ENCODE peak calls at places on chromosomes 2 and 18, in seven cellular contexts. I, H, O, R, K, Q and B are unnamed samples.

GRCh38 chr2:239087041-239087710 is 239.3 kb downstream of the TWIST2 start:
- DNase-seq in I (no peak), H (peak; percentile 7), O (no peak), R (no peak), K (no peak), Q (no peak), B (no peak)

GRCh38 chr2:150485114-150485870 is 2.2 kb downstream of the RND3 start:
- DNase-seq in I (peak; percentile 79), H (peak; percentile 84), O (peak; percentile 56), R (peak; percentile 83), K (peak; percentile 64), Q (peak; percentile 78), B (peak; percentile 74)

GRCh38 chr2:46032996-46033395 is 264.2 kb upstream of the EPAS1 start:
- DNase-seq in I (no peak), H (no peak), O (no peak), R (no peak), K (no peak), Q (no peak), B (peak; percentile 27)

GRCh38 chr2:66240284-66240683 is 194.6 kb upstream of the MEIS1 start:
- DNase-seq in I (peak; percentile 13), H (peak; percentile 1), O (peak; percentile 22), R (no peak), K (no peak), Q (no peak), B (no peak)

GRCh38 chr2:64836566-64836965 is 152.6 kb upstream of the SLC1A4 start:
- DNase-seq in I (no peak), H (no peak), O (no peak), R (no peak), K (no peak), Q (no peak), B (no peak)

GRCh38 chr18:68796936-68797690 is 767 bp upstream of the CCDC102B start:
- DNase-seq in I (peak; percentile 93), H (peak; percentile 66), O (no peak), R (peak; percentile 25), K (no peak), Q (no peak), B (peak; percentile 54)

GRCh38 chr2:27735263-27735904 is 36.1 kb upstream of the MRPL33 start:
- DNase-seq in I (peak; percentile 51), H (peak; percentile 84), O (peak; percentile 45), R (peak; percentile 88), K (peak; percentile 54), Q (no peak), B (peak; percentile 83)

GRCh38 chr2:63301481-63301880 is 250.9 kb downstream of the OTX1 start:
- DNase-seq in I (peak; percentile 1), H (no peak), O (no peak), R (no peak), K (no peak), Q (no peak), B (no peak)

GRCh38 chr18:76426738-76427305 is 68.2 kb downstream of the ZNF516 start:
- DNase-seq in I (no peak), H (peak; percentile 58), O (no peak), R (peak; percentile 70), K (no peak), Q (no peak), B (no peak)

GRCh38 chr2:144234115-144234772 is 285.7 kb downstream of the ZEB2 start:
- DNase-seq in I (no peak), H (no peak), O (no peak), R (no peak), K (no peak), Q (no peak), B (no peak)

GRCh38 chr2:222336442-222336841 is 37.6 kb upstream of the PAX3 start:
- DNase-seq in I (no peak), H (no peak), O (no peak), R (no peak), K (no peak), Q (no peak), B (no peak)